ENCODE peak calls at places on chromosomes 11 and 22, in five cellular contexts. F is HCT116, Y is GM12878, J is NT2/D1, E is K562. X is an unnamed sample.

GRCh38 chr22:28958611-28959010 is 75.2 kb downstream of the ZNRF3 start:
- DNase-seq in F (no peak), Y (no peak), J (no peak), E (no peak), X (no peak)

GRCh38 chr11:6931146-6931713 is 5.0 kb downstream of the ZNF215 start:
- DNase-seq in F (no peak), Y (no peak), J (no peak), E (no peak), X (no peak)

GRCh38 chr11:35165416-35166368 is 26.7 kb downstream of the CD44 start:
- DNase-seq in F (no peak), Y (peak), J (no peak), E (no peak), X (no peak)

GRCh38 chr22:31244943-31245451 is 32.9 kb downstream of the LIMK2 start:
- DNase-seq in F (no peak), Y (no peak), J (no peak), E (no peak), X (no peak)

GRCh38 chr11:86523738-86524602 is 148.4 kb downstream of the ME3 start:
- DNase-seq in F (peak), Y (no peak), J (no peak), E (peak), X (no peak)

GRCh38 chr22:19879651-19879995 is 24.9 kb upstream of the GNB1L start:
- DNase-seq in F (no peak), Y (no peak), J (no peak), E (no peak), X (no peak)

GRCh38 chr22:27416553-27417427 is 384.8 kb downstream of the MN1 start:
- DNase-seq in F (no peak), Y (no peak), J (peak), E (no peak), X (peak)

GRCh38 chr11:65169164-65169641 is 830 bp upstream of the SPDYC start:
- DNase-seq in F (no peak), Y (no peak), J (no peak), E (peak), X (no peak)

GRCh38 chr11:119745112-119745511 is 16.1 kb upstream of the NECTIN1 start:
- DNase-seq in F (no peak), Y (no peak), J (no peak), E (no peak), X (no peak)

GRCh38 chr11:118908931-118909618 is 16.7 kb downstream of the BCL9L start:
- DNase-seq in F (no peak), Y (no peak), J (no peak), E (no peak), X (no peak)

GRCh38 chr11:133834399-133835257 is 10.7 kb downstream of the SPATA19 start:
- DNase-seq in F (no peak), Y (no peak), J (no peak), E (no peak), X (peak)

GRCh38 chr11:44884056-44884455 is 66.6 kb downstream of the TP53I11 start:
- DNase-seq in F (no peak), Y (no peak), J (no peak), E (no peak), X (no peak)

GRCh38 chr11:7577226-7577882 is 63.6 kb downstream of the PPFIBP2 start:
- DNase-seq in F (no peak), Y (no peak), J (no peak), E (no peak), X (no peak)

GRCh38 chr22:22848364-22848866 is 39.2 kb upstream of the IGLL5 start:
- DNase-seq in F (peak), Y (no peak), J (peak), E (peak), X (peak)

GRCh38 chr22:40401532-40401931 is 31.1 kb downstream of the SGSM3 start:
- DNase-seq in F (no peak), Y (no peak), J (no peak), E (no peak), X (no peak)
- TF ChIP-seq ZNF274 in F (no peak), Y (no peak), J (no peak), E (no peak), X (no peak)

GRCh38 chr22:39306456-39307361 is 12.7 kb downstream of the RPL3 start:
- DNase-seq in F (no peak), Y (no peak), J (no peak), E (peak), X (no peak)

GRCh38 chr22:39309881-39310714 is 9.3 kb downstream of the RPL3 start:
- DNase-seq in F (no peak), Y (no peak), J (no peak), E (no peak), X (no peak)

GRCh38 chr22:39309364-39309861 is 10.0 kb downstream of the RPL3 start:
- DNase-seq in F (no peak), Y (no peak), J (no peak), E (peak), X (no peak)

GRCh38 chr22:39311592-39312400 is 7.6 kb downstream of the RPL3 start:
- DNase-seq in F (no peak), Y (no peak), J (no peak), E (peak), X (peak)

GRCh38 chr22:39308614-39309363 is 10.6 kb downstream of the RPL3 start:
- DNase-seq in F (peak), Y (no peak), J (no peak), E (no peak), X (no peak)
- TF ChIP-seq ZNF274 in F (no peak), Y (no peak), J (no peak), E (no peak), X (no peak)

GRCh38 chr11:68593441-68593840 is 90.9 kb upstream of the GAL start:
- DNase-seq in F (no peak), Y (no peak), J (no peak), E (no peak), X (no peak)

GRCh38 chr11:68601147-68601546 is 83.2 kb upstream of the GAL start:
- DNase-seq in F (no peak), Y (no peak), J (no peak), E (no peak), X (no peak)

GRCh38 chr11:68596231-68596630 is 88.1 kb upstream of the GAL start:
- DNase-seq in F (no peak), Y (no peak), J (no peak), E (no peak), X (no peak)

GRCh38 chr11:68594123-68594522 is 90.2 kb upstream of the GAL start:
- DNase-seq in F (no peak), Y (no peak), J (no peak), E (no peak), X (no peak)

DNA sequence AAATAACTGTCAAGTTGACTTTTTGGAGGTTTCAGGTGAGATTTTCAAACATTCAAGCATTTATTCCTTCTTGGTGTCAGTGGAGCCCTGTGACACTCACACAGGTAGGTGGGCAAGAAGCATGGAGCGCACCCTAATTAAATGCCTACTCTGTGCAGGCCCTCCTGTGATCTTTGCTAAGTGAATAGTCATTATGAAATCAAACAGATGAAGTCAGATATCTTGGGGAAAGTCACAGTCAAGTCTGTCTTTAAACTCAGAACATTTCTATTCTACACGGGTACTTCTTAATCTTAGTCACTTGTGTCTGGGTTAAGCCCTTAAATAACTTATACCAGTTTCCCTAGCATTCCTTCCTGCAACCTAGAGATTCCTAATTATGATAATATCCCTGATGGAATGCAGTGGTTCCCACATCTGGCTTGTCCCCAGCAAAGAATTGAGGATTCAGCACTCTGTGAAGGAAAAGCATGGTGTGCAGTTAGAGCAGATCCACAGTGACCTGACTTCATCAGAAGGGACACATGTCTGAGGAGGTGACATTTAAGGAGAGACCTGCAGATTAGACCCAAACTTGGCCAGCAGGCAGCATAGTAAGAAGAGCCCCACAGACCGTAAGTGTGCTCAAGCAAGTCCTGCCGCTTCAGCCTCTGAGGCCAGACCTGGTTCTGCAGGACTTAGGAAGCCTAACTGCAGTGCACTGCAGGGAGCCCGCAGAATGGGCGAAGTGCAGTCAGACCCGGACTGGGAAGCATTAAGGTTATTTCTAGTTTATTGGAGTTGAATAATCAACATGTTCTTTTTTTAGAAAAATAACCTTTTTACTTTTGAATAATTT is 85.3 kb upstream of the GAL start:
- DNase-seq in F (no peak), Y (no peak), J (no peak), E (no peak), X (no peak)
- TF ChIP-seq ZNF274 in F (no peak), Y (no peak), J (no peak), E (no peak), X (no peak)

GRCh38 chr11:26234451-26234850 is 97.5 kb upstream of the ANO3 start:
- DNase-seq in F (no peak), Y (no peak), J (no peak), E (no peak), X (no peak)
- TF ChIP-seq ZNF274 in F (no peak), Y (no peak), J (no peak), E (no peak), X (no peak)

GRCh38 chr22:21641417-21641794 is 696 bp upstream of the SDF2L1 start:
- DNase-seq in F (no peak), Y (no peak), J (no peak), E (peak), X (peak)
- TF ChIP-seq ZNF274 in F (no peak), Y (no peak), J (no peak), E (no peak), X (no peak)

DNA sequence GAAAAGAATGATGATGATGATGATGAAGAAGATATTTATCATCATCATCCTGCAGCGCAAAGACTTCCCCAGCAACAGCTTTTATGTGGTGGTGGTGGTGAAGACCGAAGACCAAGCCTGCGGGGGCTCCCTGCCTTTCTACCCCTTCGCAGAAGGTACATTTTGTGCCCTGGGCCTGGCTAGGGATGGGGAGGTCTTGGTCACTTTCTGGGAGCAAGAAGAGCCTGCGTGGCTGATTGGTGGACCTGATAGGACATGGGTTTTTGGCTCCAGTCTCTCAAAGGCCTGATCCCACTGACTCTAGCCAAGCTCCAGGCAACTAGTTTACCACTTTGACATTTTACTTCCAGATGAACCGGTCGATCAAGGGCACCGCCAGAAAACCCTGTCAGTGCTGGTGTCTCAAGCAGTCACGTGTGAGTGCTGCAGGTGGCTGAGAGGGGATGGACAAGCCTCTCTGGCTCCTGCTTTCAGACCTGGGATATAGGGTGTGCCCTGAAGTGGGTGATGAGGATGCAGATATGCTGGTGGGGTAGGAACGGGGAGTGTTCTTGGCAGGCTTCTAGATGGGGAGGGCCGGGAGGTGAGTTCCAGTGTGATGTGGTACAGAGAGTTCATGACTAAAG is 5.3 kb downstream of the SIDT2 start:
- DNase-seq in F (no peak), Y (no peak), J (no peak), E (no peak), X (no peak)
- TF ChIP-seq ZNF274 in F (no peak), Y (no peak), J (no peak), E (no peak), X (no peak)

GRCh38 chr11:74318241-74318932 is 6.9 kb upstream of the P4HA3 start:
- DNase-seq in F (no peak), Y (no peak), J (no peak), E (no peak), X (no peak)

GRCh38 chr11:74322667-74323066 is 11.2 kb upstream of the P4HA3 start:
- DNase-seq in F (no peak), Y (no peak), J (no peak), E (no peak), X (no peak)

GRCh38 chr11:74319139-74319538 is 7.7 kb upstream of the P4HA3 start:
- DNase-seq in F (no peak), Y (no peak), J (no peak), E (no peak), X (no peak)

GRCh38 chr11:74321487-74322188 is 10.2 kb upstream of the P4HA3 start:
- DNase-seq in F (no peak), Y (no peak), J (peak), E (peak), X (peak)

DNA sequence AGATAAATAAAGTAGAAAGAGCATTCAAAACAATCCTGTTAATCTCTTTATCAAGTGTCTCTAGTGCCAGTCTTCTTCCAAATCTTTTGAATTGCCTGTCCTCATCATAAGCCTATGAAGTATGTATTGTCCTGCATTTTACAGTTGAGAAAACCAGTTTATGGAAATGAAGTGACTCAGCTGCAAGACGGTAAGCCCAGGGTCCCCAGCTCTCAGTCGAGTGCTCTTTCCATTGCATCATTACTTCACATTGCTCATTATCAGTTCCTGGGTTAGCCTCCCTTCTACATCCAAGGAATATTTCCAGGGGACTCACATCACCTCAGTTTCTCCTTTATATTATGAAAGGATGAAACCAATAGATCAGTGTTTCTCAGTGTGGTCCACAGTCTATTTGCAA is 9.1 kb upstream of the P4HA3 start:
- DNase-seq in F (no peak), Y (no peak), J (no peak), E (no peak), X (no peak)
- TF ChIP-seq ZNF274 in F (no peak), Y (no peak), J (no peak), E (no peak), X (no peak)

GRCh38 chr11:61718046-61718531 is 34.3 kb upstream of the MYRF start:
- DNase-seq in F (no peak), Y (no peak), J (no peak), E (no peak), X (no peak)
- TF ChIP-seq ZNF274 in F (no peak), Y (no peak), J (no peak), E (no peak), X (no peak)

GRCh38 chr11:104968856-104969776 is 742 bp upstream of the CASP4 start:
- DNase-seq in F (no peak), Y (no peak), J (no peak), E (no peak), X (peak)
- TF ChIP-seq ZNF274 in F (no peak), Y (no peak), J (no peak), E (no peak), X (no peak)